ENCODE peak calls at places on chromosomes 12 and 14, in nine cellular contexts. K, T, R, Y, I, V, J, A and S are unnamed samples.

GRCh38 chr12:31749024-31749704 is 20.3 kb upstream of the AMN1 start:
- DNase-seq in T (peak), A (peak), I (peak), Y (peak), K (peak), V (no peak), R (peak), J (no peak), S (peak)

GRCh38 chr14:104553166-104554087 is 26.1 kb upstream of the C14orf180 start:
- DNase-seq in A (no peak), J (peak), R (no peak), T (no peak), I (no peak), Y (no peak), V (no peak), K (no peak), S (no peak)

GRCh38 chr14:71242237-71242748 is 335.0 kb downstream of the PCNX1 start:
- DNase-seq in I (no peak), V (peak), R (no peak), Y (no peak), T (no peak), A (peak), K (no peak), J (no peak), S (no peak)

GRCh38 chr12:95215925-95216324 is 1.3 kb downstream of the FGD6 start:
- DNase-seq in V (peak), T (peak), R (no peak), J (no peak), K (no peak), I (no peak), Y (no peak), A (peak), S (peak)

GRCh38 chr14:75399819-75400678 is 27.8 kb upstream of the JDP2 start:
- DNase-seq in Y (no peak), T (no peak), R (no peak), I (no peak), K (no peak), V (no peak), A (no peak), J (peak), S (peak)

GRCh38 chr12:15796493-15797141 is 7.4 kb upstream of the EPS8 start:
- DNase-seq in K (no peak), Y (no peak), T (no peak), A (peak), V (no peak), I (no peak), R (no peak), J (no peak), S (no peak)

GRCh38 chr12:93157279-93157678 is 220.4 kb upstream of the NUDT4 start:
- DNase-seq in Y (no peak), I (no peak), R (no peak), J (no peak), A (no peak), T (no peak), V (no peak), K (no peak), S (no peak)

GRCh38 chr12:52164624-52165023 is 27.2 kb downstream of the KRT80 start:
- DNase-seq in I (no peak), V (no peak), J (no peak), Y (no peak), K (no peak), R (no peak), T (no peak), A (no peak), S (no peak)

GRCh38 chr12:55142896-55143870 is 17.0 kb downstream of the OR9K2 start:
- DNase-seq in J (no peak), V (peak), Y (no peak), A (peak), K (peak), T (peak), I (peak), R (no peak), S (peak)

GRCh38 chr14:103194256-103195045 is 71.2 kb downstream of the TNFAIP2 start:
- DNase-seq in A (peak), R (no peak), Y (peak), T (no peak), K (no peak), J (no peak), I (no peak), V (no peak), S (peak)

GRCh38 chr14:64937821-64938193 is 4.7 kb downstream of the GPX2 start:
- DNase-seq in A (no peak), I (no peak), R (no peak), V (peak), T (no peak), J (no peak), Y (no peak), K (no peak), S (no peak)

GRCh38 chr12:125861299-125862281 is 796.4 kb downstream of the AACS start:
- DNase-seq in J (peak), R (no peak), I (peak), Y (no peak), K (no peak), T (peak), A (no peak), V (no peak), S (no peak)

GRCh38 chr14:104774453-104775072 is 21.0 kb downstream of the AKT1 start:
- DNase-seq in T (no peak), A (no peak), Y (no peak), R (no peak), K (no peak), I (no peak), V (no peak), J (no peak), S (no peak)

GRCh38 chr14:68609012-68609411 is 183.9 kb downstream of the ZFP36L1 start:
- DNase-seq in Y (no peak), K (no peak), J (no peak), T (no peak), R (no peak), A (no peak), I (no peak), V (no peak), S (no peak)

GRCh38 chr14:54025661-54026060 is 69.0 kb upstream of the BMP4 start:
- DNase-seq in J (no peak), K (no peak), R (no peak), T (peak), Y (no peak), A (peak), I (no peak), V (no peak), S (peak)

GRCh38 chr12:125065753-125066570 is 727 bp downstream of the AACS start:
- DNase-seq in J (no peak), Y (no peak), I (no peak), R (no peak), A (no peak), V (no peak), K (no peak), T (no peak), S (no peak)

GRCh38 chr14:28121512-28122297 is 644.9 kb upstream of the FOXG1 start:
- DNase-seq in K (no peak), I (no peak), J (no peak), V (no peak), R (no peak), Y (no peak), T (peak), A (no peak), S (no peak)

GRCh38 chr14:99735189-99736135 is 51.4 kb downstream of the CYP46A1 start:
- DNase-seq in V (no peak), T (no peak), I (no peak), R (no peak), J (peak), Y (no peak), A (no peak), K (no peak), S (no peak)

GRCh38 chr12:27733791-27734190 is 23.2 kb downstream of the MRPS35 start:
- DNase-seq in I (no peak), R (no peak), J (no peak), V (no peak), T (no peak), A (no peak), Y (no peak), K (no peak), S (no peak)

GRCh38 chr12:78898416-78898815 is 33.8 kb downstream of the SYT1 start:
- DNase-seq in J (peak), K (no peak), R (no peak), I (no peak), A (peak), Y (no peak), V (peak), T (no peak), S (peak)

GRCh38 chr14:73191441-73191840 is 45.9 kb upstream of the PAPLN start:
- DNase-seq in K (no peak), J (no peak), R (no peak), A (no peak), Y (no peak), T (no peak), V (no peak), I (no peak), S (no peak)

GRCh38 chr12:46383654-46384450 is 11.3 kb upstream of the SLC38A2 start:
- DNase-seq in J (peak), I (no peak), A (peak), T (peak), K (peak), V (peak), R (peak), Y (peak), S (peak)

GRCh38 chr14:81323621-81324400 is 76.3 kb downstream of the STON2 start:
- DNase-seq in J (no peak), R (no peak), I (peak), A (peak), V (peak), T (peak), K (no peak), Y (no peak), S (no peak)

GRCh38 chr12:56361487-56362129 is 1.0 kb downstream of the APOF start:
- DNase-seq in J (no peak), Y (no peak), R (no peak), A (no peak), K (no peak), I (no peak), T (no peak), V (no peak), S (no peak)

GRCh38 chr12:91367234-91367849 is 184.7 kb upstream of the DCN start:
- DNase-seq in Y (no peak), A (no peak), J (no peak), K (no peak), I (no peak), R (no peak), T (no peak), V (no peak), S (peak)

GRCh38 chr12:8890313-8891084 is 23.8 kb upstream of the PHC1 start:
- DNase-seq in I (peak), A (peak), R (peak), T (peak), J (no peak), K (peak), Y (peak), V (peak), S (peak)

GRCh38 chr12:94111290-94111689 is 37.1 kb upstream of the PLXNC1 start:
- DNase-seq in K (no peak), I (no peak), V (no peak), Y (no peak), R (no peak), T (no peak), A (no peak), J (no peak), S (no peak)

GRCh38 chr14:53147893-53148292 is 5.2 kb downstream of the DDHD1 start:
- DNase-seq in V (no peak), T (no peak), Y (no peak), I (no peak), J (no peak), A (no peak), K (no peak), R (no peak), S (no peak)

GRCh38 chr12:81245458-81245857 is 167.6 kb downstream of the ACSS3 start:
- DNase-seq in T (no peak), Y (no peak), A (no peak), V (no peak), J (no peak), I (no peak), R (no peak), K (no peak), S (no peak)

GRCh38 chr12:83818888-83819287 is 1093.7 kb downstream of the SLC6A15 start:
- DNase-seq in A (peak), R (no peak), I (no peak), T (no peak), Y (no peak), J (no peak), K (no peak), V (no peak), S (peak)

GRCh38 chr12:71460850-71461609 is 21.4 kb downstream of the LGR5 start:
- DNase-seq in J (no peak), T (no peak), A (no peak), V (no peak), I (no peak), K (no peak), R (no peak), Y (no peak), S (no peak)

GRCh38 chr12:57470970-57471656 is 8.6 kb downstream of the ARHGAP9 start:
- DNase-seq in J (no peak), R (no peak), T (no peak), I (no peak), K (no peak), V (no peak), A (no peak), Y (no peak), S (no peak)

GRCh38 chr12:75850751-75851462 is 180.7 kb downstream of the PHLDA1 start:
- DNase-seq in I (no peak), V (no peak), A (peak), Y (peak), J (no peak), T (no peak), K (no peak), R (no peak), S (no peak)

DNA sequence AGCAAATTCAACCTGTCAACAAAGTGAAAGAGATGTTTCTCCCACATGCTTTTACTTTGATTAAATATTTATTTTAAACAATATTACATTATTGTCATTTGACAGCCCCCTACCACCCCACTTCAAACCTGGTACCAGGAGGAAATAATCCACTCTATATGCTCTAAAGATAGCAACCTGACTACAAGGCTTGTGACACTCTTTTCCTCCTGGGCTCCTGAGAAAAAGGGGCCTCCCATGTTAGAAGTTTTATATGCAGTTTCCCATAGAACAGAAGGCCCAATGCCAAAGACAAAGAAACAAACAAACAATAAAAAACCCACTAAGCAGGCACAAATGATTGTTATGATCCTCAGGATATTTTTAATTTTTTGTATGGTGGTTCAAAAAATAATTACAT is 73.6 kb downstream of the RPS29 start:
- DNase-seq in K (no peak), V (no peak), T (no peak), A (no peak), R (no peak), I (no peak), Y (no peak), J (no peak), S (no peak)
- H3K27ac ChIP-seq in K (no peak), V (no peak), T (no peak), A (peak), R (no peak), I (no peak), Y (no peak), J (no peak), S (no peak)

GRCh38 chr12:112777387-112778025 is 14.0 kb upstream of the RPH3A start:
- DNase-seq in I (peak), R (no peak), K (no peak), A (no peak), Y (no peak), J (no peak), V (peak), T (peak), S (no peak)
- H3K27ac ChIP-seq in I (peak), R (no peak), K (no peak), A (no peak), Y (no peak), J (no peak), V (peak), T (peak), S (no peak)

GRCh38 chr12:89946518-89946917 is 237.9 kb upstream of the ATP2B1 start:
- DNase-seq in J (no peak), V (no peak), I (no peak), K (no peak), Y (no peak), A (no peak), T (no peak), R (no peak), S (no peak)
- H3K27ac ChIP-seq in J (no peak), V (no peak), I (no peak), K (no peak), Y (no peak), A (peak), T (no peak), R (no peak), S (no peak)

DNA sequence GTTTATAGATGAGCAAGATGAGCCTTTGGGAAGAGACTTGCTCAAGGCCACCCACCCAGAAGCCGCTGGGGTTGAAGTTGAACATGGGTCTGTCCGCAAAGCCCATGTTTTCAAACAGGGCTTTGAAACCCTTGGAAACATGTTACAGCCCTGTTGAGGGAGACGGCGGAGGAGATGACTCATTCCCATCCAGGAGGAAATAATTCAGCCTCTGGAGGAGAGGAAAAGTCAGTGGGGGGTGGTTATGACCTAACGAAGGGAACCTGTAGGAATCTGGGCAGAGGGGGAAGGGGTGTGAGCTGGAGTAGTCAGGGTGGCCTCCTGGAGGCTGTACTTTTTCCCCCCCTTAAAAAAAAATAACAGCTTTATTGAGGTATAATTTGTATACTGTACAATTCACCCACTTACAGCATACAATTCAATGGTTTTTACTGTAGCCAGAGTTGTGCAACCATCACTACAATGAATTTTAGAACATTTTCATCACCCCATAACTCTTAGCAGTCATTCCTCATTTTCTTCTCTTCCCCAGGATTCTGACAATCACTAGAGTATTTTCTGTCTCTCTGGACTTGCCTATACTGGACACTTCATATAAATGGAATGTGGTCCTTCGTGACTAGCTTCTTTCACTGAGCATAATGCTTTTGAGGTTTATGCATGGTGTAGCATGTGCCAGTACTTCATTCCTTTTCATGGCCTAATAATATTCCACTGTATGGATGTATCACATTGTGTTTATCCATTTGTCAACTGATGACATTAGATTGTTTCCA is 1.9 kb upstream of the RIN3 start:
- DNase-seq in J (no peak), T (no peak), K (no peak), R (no peak), Y (peak), I (no peak), A (peak), V (no peak), S (peak)
- H3K27ac ChIP-seq in J (peak), T (no peak), K (no peak), R (no peak), Y (peak), I (no peak), A (peak), V (no peak), S (no peak)

GRCh38 chr12:53558631-53559030 is 51.3 kb upstream of the NPFF start:
- DNase-seq in T (no peak), K (no peak), I (no peak), V (no peak), Y (no peak), J (no peak), A (no peak), R (no peak), S (no peak)
- H3K27ac ChIP-seq in T (no peak), K (no peak), I (no peak), V (no peak), Y (no peak), J (no peak), A (no peak), R (no peak), S (no peak)

GRCh38 chr12:123435636-123436016 is 858 bp downstream of the RILPL2 start:
- DNase-seq in A (no peak), K (no peak), J (no peak), T (no peak), I (no peak), Y (no peak), R (no peak), V (no peak), S (no peak)

GRCh38 chr12:123427036-123427769 is 9.3 kb downstream of the RILPL2 start:
- DNase-seq in K (no peak), Y (no peak), A (no peak), R (peak), I (no peak), T (no peak), J (no peak), V (no peak), S (no peak)

GRCh38 chr12:123433615-123434014 is 2.9 kb downstream of the RILPL2 start:
- DNase-seq in R (no peak), K (no peak), T (no peak), J (no peak), Y (no peak), I (no peak), A (no peak), V (no peak), S (no peak)

GRCh38 chr12:123436017-123436964 is at the start of gene RILPL2:
- DNase-seq in I (peak), V (peak), A (peak), T (peak), R (peak), J (peak), Y (no peak), K (peak), S (peak)

DNA sequence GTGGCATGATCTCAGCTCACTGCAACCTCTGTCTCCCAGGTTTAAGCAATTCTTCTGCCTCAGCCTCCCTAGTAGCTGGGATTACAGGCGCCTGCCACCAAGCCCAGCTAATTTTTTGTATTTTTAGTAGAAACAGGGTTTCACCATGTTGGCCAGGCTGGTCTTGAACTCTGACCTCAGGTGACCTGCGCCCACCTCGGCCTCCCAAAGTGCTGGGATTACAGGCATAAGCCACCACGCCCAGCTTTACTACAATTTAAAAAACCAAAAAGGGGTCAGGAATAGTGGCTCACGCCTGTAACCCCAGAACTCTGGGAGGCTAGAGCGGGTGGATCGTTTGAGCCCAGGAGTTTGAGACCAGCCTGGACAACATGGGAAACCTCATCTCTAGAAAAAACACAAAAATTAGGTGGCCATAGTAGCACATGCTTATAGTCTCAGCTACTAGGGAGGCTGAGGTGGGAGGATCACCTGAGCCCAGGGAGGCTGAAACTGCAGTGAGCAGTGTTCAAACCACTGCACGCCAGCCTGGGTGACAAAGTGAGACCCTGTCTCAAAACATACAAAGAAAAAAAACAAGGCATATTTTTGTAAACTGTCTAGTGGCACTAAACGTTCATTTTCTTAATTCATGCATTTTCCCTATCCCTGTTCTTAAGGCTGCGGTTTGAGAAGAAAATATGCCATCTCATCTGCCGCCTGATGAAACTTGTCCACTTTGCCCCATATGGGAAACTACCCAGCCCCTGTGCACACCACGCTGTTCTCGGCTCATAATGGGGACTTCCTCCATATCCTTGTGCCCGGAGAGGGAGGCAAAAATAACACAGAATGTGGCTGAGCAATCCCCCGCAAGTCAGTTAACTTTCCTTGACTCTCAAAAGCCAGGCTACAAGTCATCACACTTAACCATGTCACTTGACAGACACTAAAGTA is 4.3 kb downstream of the RILPL2 start:
- DNase-seq in R (peak), Y (no peak), K (no peak), T (no peak), I (no peak), V (no peak), A (no peak), J (no peak), S (no peak)
- H3K27ac ChIP-seq in R (peak), Y (no peak), K (no peak), T (no peak), I (no peak), V (peak), A (no peak), J (no peak), S (no peak)

GRCh38 chr12:12510141-12510540 is 52.5 kb downstream of the DUSP16 start:
- DNase-seq in I (no peak), V (no peak), K (no peak), Y (peak), A (peak), J (no peak), R (no peak), T (no peak), S (no peak)
- H3K27ac ChIP-seq in I (no peak), V (no peak), K (no peak), Y (no peak), A (peak), J (peak), R (no peak), T (no peak), S (no peak)

GRCh38 chr12:45208604-45209487 is 7.0 kb upstream of the ANO6 start:
- DNase-seq in I (no peak), K (no peak), T (no peak), V (no peak), R (no peak), J (no peak), Y (no peak), A (peak), S (no peak)
- H3K27ac ChIP-seq in I (no peak), K (no peak), T (no peak), V (no peak), R (no peak), J (no peak), Y (no peak), A (no peak), S (no peak)